ENCODE peak calls at places on chromosomes 1 and 21, in six cellular contexts. One of them, this sample, is unnamed.

GRCh38 chr1:53740621-53741105 is 1.7 kb upstream of the GLIS1 start:
- DNase-seq in T-cell: no peak
- DNase-seq in IMR-90: peak
- DNase-seq in AG04450: no peak
- DNase-seq in activated naive CD8-positive, alpha-beta T cell treated with anti-CD3 and anti-CD28 coated beads, Interleukin-2, amount 50 U/mL, for 24 hours: no peak
- DNase-seq in AG10803: peak
- DNase-seq in this sample: peak

GRCh38 chr1:114061431-114061830 is 82.2 kb downstream of the OLFML3 start:
- DNase-seq in T-cell: no peak
- DNase-seq in IMR-90: no peak
- DNase-seq in AG04450: no peak
- DNase-seq in activated naive CD8-positive, alpha-beta T cell treated with anti-CD3 and anti-CD28 coated beads, Interleukin-2, amount 50 U/mL, for 24 hours: no peak
- DNase-seq in AG10803: peak
- DNase-seq in this sample: peak

GRCh38 chr1:67717876-67718275 is 32.9 kb downstream of the GADD45A start:
- DNase-seq in T-cell: no peak
- DNase-seq in IMR-90: peak
- DNase-seq in AG04450: no peak
- DNase-seq in activated naive CD8-positive, alpha-beta T cell treated with anti-CD3 and anti-CD28 coated beads, Interleukin-2, amount 50 U/mL, for 24 hours: no peak
- DNase-seq in AG10803: peak
- DNase-seq in this sample: no peak

GRCh38 chr1:100982783-100983182 is 42.8 kb downstream of the DPH5 start:
- DNase-seq in T-cell: no peak
- DNase-seq in IMR-90: no peak
- DNase-seq in AG04450: no peak
- DNase-seq in activated naive CD8-positive, alpha-beta T cell treated with anti-CD3 and anti-CD28 coated beads, Interleukin-2, amount 50 U/mL, for 24 hours: no peak
- DNase-seq in AG10803: no peak
- DNase-seq in this sample: no peak

GRCh38 chr1:63868220-63868897 is 94.5 kb downstream of the ROR1 start:
- DNase-seq in T-cell: no peak
- DNase-seq in IMR-90: peak
- DNase-seq in AG04450: no peak
- DNase-seq in activated naive CD8-positive, alpha-beta T cell treated with anti-CD3 and anti-CD28 coated beads, Interleukin-2, amount 50 U/mL, for 24 hours: no peak
- DNase-seq in AG10803: no peak
- DNase-seq in this sample: peak

GRCh38 chr1:220391426-220391825 is 119.2 kb upstream of the RAB3GAP2 start:
- DNase-seq in T-cell: no peak
- DNase-seq in IMR-90: no peak
- DNase-seq in AG04450: no peak
- DNase-seq in activated naive CD8-positive, alpha-beta T cell treated with anti-CD3 and anti-CD28 coated beads, Interleukin-2, amount 50 U/mL, for 24 hours: no peak
- DNase-seq in AG10803: no peak
- DNase-seq in this sample: no peak

GRCh38 chr21:37208741-37209225 is 58.4 kb downstream of the VPS26C start:
- DNase-seq in T-cell: no peak
- DNase-seq in IMR-90: no peak
- DNase-seq in AG04450: no peak
- DNase-seq in activated naive CD8-positive, alpha-beta T cell treated with anti-CD3 and anti-CD28 coated beads, Interleukin-2, amount 50 U/mL, for 24 hours: no peak
- DNase-seq in AG10803: no peak
- DNase-seq in this sample: no peak

GRCh38 chr1:179251675-179252074 is 22.2 kb upstream of the ABL2 start:
- DNase-seq in T-cell: no peak
- DNase-seq in IMR-90: peak
- DNase-seq in AG04450: no peak
- DNase-seq in activated naive CD8-positive, alpha-beta T cell treated with anti-CD3 and anti-CD28 coated beads, Interleukin-2, amount 50 U/mL, for 24 hours: no peak
- DNase-seq in AG10803: peak
- DNase-seq in this sample: peak

GRCh38 chr1:161019767-161020572 is 982 bp downstream of the F11R start:
- DNase-seq in T-cell: no peak
- DNase-seq in IMR-90: no peak
- DNase-seq in AG04450: no peak
- DNase-seq in activated naive CD8-positive, alpha-beta T cell treated with anti-CD3 and anti-CD28 coated beads, Interleukin-2, amount 50 U/mL, for 24 hours: no peak
- DNase-seq in AG10803: no peak
- DNase-seq in this sample: no peak